ENCODE peak calls at places on chromosomes 6 and 20, in seven cellular contexts. F is breast epithelium, B is tibial artery, E is T-helper 2 cell, O is AML-193, S is fibroblast of lung, W is B cell. M is an unnamed sample.

GRCh38 chr6:111871725-111872520 is 1.3 kb downstream of the FYN start:
- DNase-seq in F (no peak), B (no peak), E (no peak), O (no peak), S (peak), W (peak), M (no peak)

GRCh38 chr6:41512146-41512701 is 34.0 kb upstream of the FOXP4 start:
- DNase-seq in F (no peak), B (no peak), E (no peak), O (no peak), S (no peak), W (no peak), M (no peak)

GRCh38 chr6:84227434-84228197 is at the start of gene CEP162:
- DNase-seq in F (peak), B (peak), E (peak), O (peak), S (peak), W (peak), M (peak)

GRCh38 chr6:169895000-169895759 is 143.8 kb downstream of the ERMARD start:
- DNase-seq in F (no peak), B (no peak), E (no peak), O (no peak), S (no peak), W (no peak), M (no peak)

GRCh38 chr20:5531318-5532081 is 214.7 kb upstream of the PROKR2 start:
- DNase-seq in F (no peak), B (no peak), E (no peak), O (no peak), S (peak), W (no peak), M (peak)

GRCh38 chr6:73176057-73176456 is 49.2 kb downstream of the KHDC1L start:
- DNase-seq in F (no peak), B (no peak), E (no peak), O (no peak), S (no peak), W (no peak), M (no peak)

GRCh38 chr6:35327349-35328027 is 14.9 kb upstream of the PPARD start:
- DNase-seq in F (no peak), B (no peak), E (peak), O (peak), S (peak), W (peak), M (no peak)

GRCh38 chr6:46105568-46105967 is 24.2 kb upstream of the ENPP4 start:
- DNase-seq in F (no peak), B (no peak), E (no peak), O (no peak), S (no peak), W (no peak), M (no peak)

GRCh38 chr20:13041574-13042457 is 33.0 kb downstream of the SPTLC3 start:
- DNase-seq in F (no peak), B (no peak), E (no peak), O (no peak), S (peak), W (no peak), M (no peak)

GRCh38 chr6:52195886-52196285 is 9.7 kb downstream of the IL17A start:
- DNase-seq in F (no peak), B (no peak), E (no peak), O (no peak), S (no peak), W (no peak), M (no peak)

GRCh38 chr6:130975325-130975724 is 87.7 kb downstream of the EPB41L2 start:
- DNase-seq in F (no peak), B (no peak), E (no peak), O (no peak), S (peak), W (no peak), M (no peak)

GRCh38 chr6:111759413-111759835 is 113.8 kb downstream of the FYN start:
- DNase-seq in F (no peak), B (no peak), E (no peak), O (no peak), S (no peak), W (no peak), M (no peak)

GRCh38 chr6:157119502-157120027 is 203.8 kb downstream of the TMEM242 start:
- DNase-seq in F (no peak), B (no peak), E (no peak), O (no peak), S (no peak), W (no peak), M (no peak)

GRCh38 chr6:115393821-115394220 is 666.9 kb downstream of the FRK start:
- DNase-seq in F (no peak), B (no peak), E (no peak), O (no peak), S (no peak), W (no peak), M (no peak)

GRCh38 chr6:906920-907319 is 214.0 kb upstream of the EXOC2 start:
- DNase-seq in F (no peak), B (no peak), E (no peak), O (no peak), S (no peak), W (no peak), M (no peak)

GRCh38 chr6:39102024-39102820 is 12.8 kb downstream of the SAYSD1 start:
- DNase-seq in F (no peak), B (no peak), E (no peak), O (no peak), S (peak), W (no peak), M (peak)

GRCh38 chr6:55886185-55886836 is 10.9 kb upstream of the BMP5 start:
- DNase-seq in F (no peak), B (no peak), E (no peak), O (peak), S (peak), W (no peak), M (no peak)

GRCh38 chr20:61217848-61218247 is 34.2 kb upstream of the CDH4 start:
- DNase-seq in F (no peak), B (no peak), E (no peak), O (no peak), S (no peak), W (no peak), M (no peak)

GRCh38 chr6:41781302-41781711 is 725 bp downstream of the PRICKLE4 start:
- DNase-seq in F (no peak), B (no peak), E (no peak), O (no peak), S (no peak), W (no peak), M (no peak)

GRCh38 chr6:46994933-46995332 is 47.2 kb downstream of the ADGRF1 start:
- DNase-seq in F (no peak), B (no peak), E (no peak), O (no peak), S (no peak), W (no peak), M (no peak)

GRCh38 chr6:10202581-10202980 is 212.3 kb downstream of the TFAP2A start:
- DNase-seq in F (no peak), B (no peak), E (no peak), O (no peak), S (no peak), W (no peak), M (no peak)

GRCh38 chr6:73802366-73802765 is 106.4 kb downstream of the CD109 start:
- DNase-seq in F (no peak), B (no peak), E (no peak), O (no peak), S (no peak), W (no peak), M (no peak)